ENCODE peak calls at places on chromosomes 13 and 19, in four cellular contexts. W is progenitor cell of endocrine pancreas, P is A549, R is fibroblast of gingiva. Z is an unnamed sample.

GRCh38 chr19:47155141-47155540 is 24.5 kb downstream of the SAE1 start:
- DNase-seq in W (no peak), P (no peak), R (peak; percentile 73), Z (no peak)

GRCh38 chr13:84542348-84542747 is 660.1 kb upstream of the SLITRK1 start:
- DNase-seq in W (no peak), P (no peak), R (no peak), Z (no peak)

GRCh38 chr13:113562085-113562749 is 22.3 kb upstream of the TFDP1 start:
- DNase-seq in W (peak; percentile 57), P (peak; percentile 40), R (peak; percentile 66), Z (peak; percentile 80)

GRCh38 chr13:24365191-24365590 is 55.8 kb downstream of the C1QTNF9 start:
- DNase-seq in W (no peak), P (no peak), R (no peak), Z (no peak)

GRCh38 chr13:35255241-35255640 is 221.2 kb downstream of the MAB21L1 start:
- DNase-seq in W (no peak), P (no peak), R (no peak), Z (no peak)

GRCh38 chr13:20588529-20589110 is 21.7 kb downstream of the IFT88 start:
- DNase-seq in W (no peak), P (no peak), R (no peak), Z (no peak)

GRCh38 chr13:27122036-27122435 is 49.6 kb downstream of the USP12 start:
- DNase-seq in W (no peak), P (no peak), R (no peak), Z (no peak)

GRCh38 chr19:12064266-12065099 is at the start of gene ZNF844:
- DNase-seq in W (peak; percentile 95), P (no peak), R (peak; percentile 90), Z (peak; percentile 83)

GRCh38 chr19:6101991-6102390 is 8.3 kb downstream of the RFX2 start:
- DNase-seq in W (no peak), P (no peak), R (no peak), Z (no peak)

GRCh38 chr13:75637101-75637774 is 1.1 kb downstream of the LMO7 start:
- DNase-seq in W (no peak), P (no peak), R (no peak), Z (no peak)

GRCh38 chr19:38024991-38025716 is 118.1 kb downstream of the SIPA1L3 start:
- DNase-seq in W (no peak), P (no peak), R (no peak), Z (no peak)

GRCh38 chr13:110398564-110399507 is 91.8 kb downstream of the COL4A2 start:
- DNase-seq in W (no peak), P (no peak), R (peak; percentile 57), Z (no peak)

GRCh38 chr19:32652893-32653625 is 21.9 kb downstream of the ANKRD27 start:
- DNase-seq in W (no peak), P (no peak), R (no peak), Z (no peak)

GRCh38 chr19:10753305-10753704 is 35.4 kb downstream of the DNM2 start:
- DNase-seq in W (no peak), P (no peak), R (no peak), Z (no peak)

GRCh38 chr13:102873653-102874052 is 27.8 kb downstream of the ERCC5 start:
- DNase-seq in W (no peak), P (no peak), R (no peak), Z (no peak)

GRCh38 chr19:49497047-49497789 is 984 bp downstream of the RPS11 start:
- DNase-seq in W (no peak), P (peak; percentile 77), R (peak; percentile 60), Z (no peak)

GRCh38 chr13:39840201-39840600 is 184.7 kb downstream of the COG6 start:
- DNase-seq in W (no peak), P (no peak), R (no peak), Z (no peak)

GRCh38 chr13:68176486-68176885 is 946.4 kb upstream of the PCDH9 start:
- DNase-seq in W (no peak), P (no peak), R (peak; percentile 26), Z (no peak)

GRCh38 chr13:28059214-28059613 is 41.2 kb downstream of the FLT3 start:
- DNase-seq in W (no peak), P (peak; percentile 33), R (no peak), Z (no peak)

GRCh38 chr13:61727714-61728275 is 312.1 kb upstream of the PCDH20 start:
- DNase-seq in W (no peak), P (no peak), R (no peak), Z (no peak)